ENCODE peak calls at places on chromosomes 1 and 21, in nine cellular contexts. One of them, this sample, is unnamed.

GRCh38 chr1:46173361-46173856 is 1.5 kb upstream of the TSPAN1 start:
- DNase-seq in NCI-H1105 treated with DMSO at 0.1 percent for 48 hours: no peak
- DNase-seq in activated T-cell treated with anti-CD3 and anti-CD28 coated beads for 4 hours: no peak
- DNase-seq in GM13976: no peak
- DNase-seq in effector memory CD8-positive, alpha-beta T cell: no peak
- DNase-seq in lower lobe of right lung: no peak
- DNase-seq in uterus: no peak
- DNase-seq in effector CD4-positive, alpha-beta T cell: no peak
- DNase-seq in activated CD8-positive, alpha-beta memory T cell treated with anti-CD3 and anti-CD28 coated beads for 4 hours: no peak
- DNase-seq in this sample: no peak

GRCh38 chr1:78676347-78676982 is 26.8 kb downstream of the IFI44 start:
- DNase-seq in NCI-H1105 treated with DMSO at 0.1 percent for 48 hours: peak; percentile 65
- DNase-seq in activated T-cell treated with anti-CD3 and anti-CD28 coated beads for 4 hours: peak; percentile 62
- DNase-seq in GM13976: peak; percentile 44
- DNase-seq in effector memory CD8-positive, alpha-beta T cell: peak; percentile 56
- DNase-seq in lower lobe of right lung: no peak
- DNase-seq in uterus: peak; percentile 70
- DNase-seq in effector CD4-positive, alpha-beta T cell: peak; percentile 57
- DNase-seq in activated CD8-positive, alpha-beta memory T cell treated with anti-CD3 and anti-CD28 coated beads for 4 hours: peak; percentile 24
- DNase-seq in this sample: no peak

GRCh38 chr1:219188331-219188803 is 14.7 kb downstream of the LYPLAL1 start:
- DNase-seq in NCI-H1105 treated with DMSO at 0.1 percent for 48 hours: no peak
- DNase-seq in activated T-cell treated with anti-CD3 and anti-CD28 coated beads for 4 hours: no peak
- DNase-seq in GM13976: no peak
- DNase-seq in effector memory CD8-positive, alpha-beta T cell: no peak
- DNase-seq in lower lobe of right lung: no peak
- DNase-seq in uterus: no peak
- DNase-seq in effector CD4-positive, alpha-beta T cell: no peak
- DNase-seq in activated CD8-positive, alpha-beta memory T cell treated with anti-CD3 and anti-CD28 coated beads for 4 hours: no peak
- DNase-seq in this sample: no peak

GRCh38 chr1:6971699-6972098 is 186.4 kb downstream of the CAMTA1 start:
- DNase-seq in NCI-H1105 treated with DMSO at 0.1 percent for 48 hours: no peak
- DNase-seq in activated T-cell treated with anti-CD3 and anti-CD28 coated beads for 4 hours: no peak
- DNase-seq in GM13976: no peak
- DNase-seq in effector memory CD8-positive, alpha-beta T cell: no peak
- DNase-seq in lower lobe of right lung: no peak
- DNase-seq in uterus: no peak
- DNase-seq in effector CD4-positive, alpha-beta T cell: no peak
- DNase-seq in activated CD8-positive, alpha-beta memory T cell treated with anti-CD3 and anti-CD28 coated beads for 4 hours: no peak
- DNase-seq in this sample: no peak

GRCh38 chr21:42271065-42271464 is 44.1 kb downstream of the TFF3 start:
- DNase-seq in NCI-H1105 treated with DMSO at 0.1 percent for 48 hours: no peak
- DNase-seq in activated T-cell treated with anti-CD3 and anti-CD28 coated beads for 4 hours: no peak
- DNase-seq in GM13976: no peak
- DNase-seq in effector memory CD8-positive, alpha-beta T cell: no peak
- DNase-seq in lower lobe of right lung: no peak
- DNase-seq in uterus: no peak
- DNase-seq in effector CD4-positive, alpha-beta T cell: no peak
- DNase-seq in activated CD8-positive, alpha-beta memory T cell treated with anti-CD3 and anti-CD28 coated beads for 4 hours: no peak
- DNase-seq in this sample: no peak

GRCh38 chr1:11878081-11878890 is 19.5 kb upstream of the NPPB start:
- DNase-seq in NCI-H1105 treated with DMSO at 0.1 percent for 48 hours: no peak
- DNase-seq in activated T-cell treated with anti-CD3 and anti-CD28 coated beads for 4 hours: no peak
- DNase-seq in GM13976: peak; percentile 16
- DNase-seq in effector memory CD8-positive, alpha-beta T cell: no peak
- DNase-seq in lower lobe of right lung: no peak
- DNase-seq in uterus: no peak
- DNase-seq in effector CD4-positive, alpha-beta T cell: no peak
- DNase-seq in activated CD8-positive, alpha-beta memory T cell treated with anti-CD3 and anti-CD28 coated beads for 4 hours: no peak
- DNase-seq in this sample: no peak

GRCh38 chr1:205939690-205940330 is 3.4 kb downstream of the SLC26A9 start:
- DNase-seq in NCI-H1105 treated with DMSO at 0.1 percent for 48 hours: peak; percentile 93
- DNase-seq in activated T-cell treated with anti-CD3 and anti-CD28 coated beads for 4 hours: no peak
- DNase-seq in GM13976: no peak
- DNase-seq in effector memory CD8-positive, alpha-beta T cell: no peak
- DNase-seq in lower lobe of right lung: peak; percentile 64
- DNase-seq in uterus: no peak
- DNase-seq in effector CD4-positive, alpha-beta T cell: no peak
- DNase-seq in activated CD8-positive, alpha-beta memory T cell treated with anti-CD3 and anti-CD28 coated beads for 4 hours: no peak
- DNase-seq in this sample: peak; percentile 86

GRCh38 chr1:48466594-48466993 is 5.4 kb downstream of the SPATA6 start:
- DNase-seq in NCI-H1105 treated with DMSO at 0.1 percent for 48 hours: no peak
- DNase-seq in activated T-cell treated with anti-CD3 and anti-CD28 coated beads for 4 hours: no peak
- DNase-seq in GM13976: no peak
- DNase-seq in effector memory CD8-positive, alpha-beta T cell: no peak
- DNase-seq in lower lobe of right lung: no peak
- DNase-seq in uterus: no peak
- DNase-seq in effector CD4-positive, alpha-beta T cell: no peak
- DNase-seq in activated CD8-positive, alpha-beta memory T cell treated with anti-CD3 and anti-CD28 coated beads for 4 hours: no peak
- DNase-seq in this sample: no peak

GRCh38 chr21:28781602-28782274 is 210.9 kb downstream of the LTN1 start:
- DNase-seq in NCI-H1105 treated with DMSO at 0.1 percent for 48 hours: no peak
- DNase-seq in activated T-cell treated with anti-CD3 and anti-CD28 coated beads for 4 hours: no peak
- DNase-seq in GM13976: peak; percentile 5
- DNase-seq in effector memory CD8-positive, alpha-beta T cell: no peak
- DNase-seq in lower lobe of right lung: no peak
- DNase-seq in uterus: no peak
- DNase-seq in effector CD4-positive, alpha-beta T cell: no peak
- DNase-seq in activated CD8-positive, alpha-beta memory T cell treated with anti-CD3 and anti-CD28 coated beads for 4 hours: no peak
- DNase-seq in this sample: no peak

GRCh38 chr1:110916669-110917306 is 43.8 kb downstream of the CD53 start:
- DNase-seq in NCI-H1105 treated with DMSO at 0.1 percent for 48 hours: no peak
- DNase-seq in activated T-cell treated with anti-CD3 and anti-CD28 coated beads for 4 hours: no peak
- DNase-seq in GM13976: peak; percentile 48
- DNase-seq in effector memory CD8-positive, alpha-beta T cell: no peak
- DNase-seq in lower lobe of right lung: no peak
- DNase-seq in uterus: no peak
- DNase-seq in effector CD4-positive, alpha-beta T cell: no peak
- DNase-seq in activated CD8-positive, alpha-beta memory T cell treated with anti-CD3 and anti-CD28 coated beads for 4 hours: no peak
- DNase-seq in this sample: no peak

This sample was measured in H9.